ENCODE peak calls at places on chromosomes 5 and 9, in five cellular contexts. One of them, this sample, is unnamed.

GRCh38 chr5:134611515-134611914 is 21.1 kb downstream of the SAR1B start:
- DNase-seq in HepG2: no peak
- DNase-seq in K562: no peak
- DNase-seq in SK-N-SH: no peak
- DNase-seq in GM12878: no peak
- DNase-seq in this sample: no peak

GRCh38 chr5:153147891-153148623 is 342.4 kb upstream of the GRIA1 start:
- DNase-seq in HepG2: peak
- DNase-seq in K562: no peak
- DNase-seq in SK-N-SH: peak
- DNase-seq in GM12878: no peak
- DNase-seq in this sample: peak

GRCh38 chr5:37533851-37534250 is 154.7 kb downstream of the WDR70 start:
- DNase-seq in HepG2: no peak
- DNase-seq in K562: no peak
- DNase-seq in SK-N-SH: no peak
- DNase-seq in GM12878: no peak
- DNase-seq in this sample: no peak

GRCh38 chr5:35317586-35317985 is 87.3 kb upstream of the PRLR start:
- DNase-seq in HepG2: no peak
- DNase-seq in K562: no peak
- DNase-seq in SK-N-SH: no peak
- DNase-seq in GM12878: no peak
- DNase-seq in this sample: no peak

GRCh38 chr9:116007824-116008223 is 145.8 kb upstream of the PAPPA start:
- DNase-seq in HepG2: no peak
- DNase-seq in K562: no peak
- DNase-seq in SK-N-SH: no peak
- DNase-seq in GM12878: no peak
- DNase-seq in this sample: no peak

GRCh38 chr9:112127281-112127680 is 47.8 kb downstream of the SUSD1 start:
- DNase-seq in HepG2: peak
- DNase-seq in K562: no peak
- DNase-seq in SK-N-SH: no peak
- DNase-seq in GM12878: no peak
- DNase-seq in this sample: no peak

GRCh38 chr5:78527054-78527884 is 121.3 kb downstream of the LHFPL2 start:
- DNase-seq in HepG2: no peak
- DNase-seq in K562: peak
- DNase-seq in SK-N-SH: no peak
- DNase-seq in GM12878: no peak
- DNase-seq in this sample: no peak

GRCh38 chr9:123722378-123722777 is 207.5 kb downstream of the DENND1A start:
- DNase-seq in HepG2: no peak
- DNase-seq in K562: no peak
- DNase-seq in SK-N-SH: no peak
- DNase-seq in GM12878: no peak
- DNase-seq in this sample: no peak

GRCh38 chr5:79689541-79690466 is at the start of gene CMYA5:
- DNase-seq in HepG2: no peak
- DNase-seq in K562: no peak
- DNase-seq in SK-N-SH: no peak
- DNase-seq in GM12878: no peak
- DNase-seq in this sample: no peak

GRCh38 chr9:2729003-2729402 is 11.7 kb downstream of the KCNV2 start:
- DNase-seq in HepG2: no peak
- DNase-seq in K562: no peak
- DNase-seq in SK-N-SH: no peak
- DNase-seq in GM12878: no peak
- DNase-seq in this sample: no peak

GRCh38 chr9:14424323-14424722 is 110.4 kb upstream of the NFIB start:
- DNase-seq in HepG2: no peak
- DNase-seq in K562: no peak
- DNase-seq in SK-N-SH: no peak
- DNase-seq in GM12878: no peak
- DNase-seq in this sample: no peak

GRCh38 chr9:19720374-19720773 is 68.5 kb downstream of the SLC24A2 start:
- DNase-seq in HepG2: peak
- DNase-seq in K562: no peak
- DNase-seq in SK-N-SH: no peak
- DNase-seq in GM12878: no peak
- DNase-seq in this sample: peak

GRCh38 chr5:138752341-138752950 is 779 bp upstream of the CTNNA1 start:
- DNase-seq in HepG2: peak
- DNase-seq in K562: peak
- DNase-seq in SK-N-SH: no peak
- DNase-seq in GM12878: no peak
- DNase-seq in this sample: peak

GRCh38 chr5:174376056-174376455 is 330.6 kb downstream of the NSG2 start:
- DNase-seq in HepG2: no peak
- DNase-seq in K562: no peak
- DNase-seq in SK-N-SH: no peak
- DNase-seq in GM12878: no peak
- DNase-seq in this sample: no peak

GRCh38 chr5:33612386-33612785 is 171.6 kb downstream of the TARS1 start:
- DNase-seq in HepG2: no peak
- DNase-seq in K562: no peak
- DNase-seq in SK-N-SH: no peak
- DNase-seq in GM12878: no peak
- DNase-seq in this sample: no peak

GRCh38 chr5:33614039-33614438 is 173.3 kb downstream of the TARS1 start:
- DNase-seq in HepG2: no peak
- DNase-seq in K562: no peak
- DNase-seq in SK-N-SH: no peak
- DNase-seq in GM12878: no peak
- DNase-seq in this sample: no peak

GRCh38 chr5:33608476-33609026 is 167.8 kb downstream of the TARS1 start:
- DNase-seq in HepG2: no peak
- DNase-seq in K562: no peak
- DNase-seq in SK-N-SH: peak
- DNase-seq in GM12878: no peak
- DNase-seq in this sample: no peak

DNA sequence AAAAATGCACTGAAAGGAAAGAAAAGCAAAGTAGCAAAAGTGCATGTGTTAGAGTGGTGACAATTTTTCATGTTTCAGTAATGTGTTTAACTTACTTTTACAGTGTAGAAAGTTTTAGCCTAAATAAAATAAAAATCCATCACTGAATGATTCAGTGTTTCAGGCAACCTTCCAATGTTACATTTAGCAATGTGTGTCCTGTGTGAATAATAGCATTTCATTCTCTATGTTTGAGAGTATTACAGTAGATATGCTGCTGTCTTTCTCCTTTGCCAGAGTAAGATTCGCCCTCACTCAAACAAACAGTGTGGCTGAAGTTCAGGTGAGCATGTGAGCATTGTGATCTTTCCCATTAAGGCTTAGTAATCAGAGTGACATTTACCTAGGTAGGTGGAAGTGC is 171.1 kb downstream of the TARS1 start:
- DNase-seq in HepG2: no peak
- DNase-seq in K562: no peak
- DNase-seq in SK-N-SH: no peak
- DNase-seq in GM12878: no peak
- DNase-seq in this sample: no peak
- TF ChIP-seq FOXM1 in HepG2: no peak
- TF ChIP-seq FOXM1 in K562: no peak
- TF ChIP-seq FOXM1 in SK-N-SH: no peak
- TF ChIP-seq FOXM1 in GM12878: no peak
- TF ChIP-seq FOXM1 in this sample: no peak

DNA sequence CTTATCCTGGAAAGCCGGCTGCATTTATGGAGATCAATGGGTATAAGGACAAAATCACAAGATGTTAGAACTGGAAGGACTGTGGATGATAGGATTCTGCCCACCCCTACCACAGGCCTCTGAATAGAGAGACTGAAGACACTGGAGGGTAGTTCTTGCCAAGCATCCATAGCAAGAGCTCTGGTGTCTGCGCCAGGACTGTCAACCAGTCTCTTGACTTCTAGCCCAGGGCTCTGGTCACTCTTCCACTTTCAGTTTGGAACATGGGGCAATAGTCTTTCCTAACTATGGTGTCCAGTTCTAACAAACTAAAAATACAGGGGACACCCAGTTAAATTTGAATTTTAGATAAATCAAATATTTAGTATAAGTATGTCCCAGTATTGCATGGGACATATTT is 23.4 kb downstream of the LARP1 start:
- DNase-seq in HepG2: no peak
- DNase-seq in K562: no peak
- DNase-seq in SK-N-SH: no peak
- DNase-seq in GM12878: no peak
- DNase-seq in this sample: no peak
- TF ChIP-seq FOXM1 in HepG2: no peak
- TF ChIP-seq FOXM1 in K562: no peak
- TF ChIP-seq FOXM1 in SK-N-SH: no peak
- TF ChIP-seq FOXM1 in GM12878: no peak
- TF ChIP-seq FOXM1 in this sample: no peak

GRCh38 chr5:9151671-9152427 is 394.0 kb downstream of the SEMA5A start:
- DNase-seq in HepG2: no peak
- DNase-seq in K562: no peak
- DNase-seq in SK-N-SH: no peak
- DNase-seq in GM12878: no peak
- DNase-seq in this sample: no peak

GRCh38 chr5:9157020-9157419 is 388.9 kb downstream of the SEMA5A start:
- DNase-seq in HepG2: no peak
- DNase-seq in K562: no peak
- DNase-seq in SK-N-SH: no peak
- DNase-seq in GM12878: no peak
- DNase-seq in this sample: no peak

GRCh38 chr5:9160747-9161146 is 385.1 kb downstream of the SEMA5A start:
- DNase-seq in HepG2: no peak
- DNase-seq in K562: no peak
- DNase-seq in SK-N-SH: no peak
- DNase-seq in GM12878: no peak
- DNase-seq in this sample: no peak

GRCh38 chr5:9156282-9156681 is 389.6 kb downstream of the SEMA5A start:
- DNase-seq in HepG2: no peak
- DNase-seq in K562: no peak
- DNase-seq in SK-N-SH: peak
- DNase-seq in GM12878: no peak
- DNase-seq in this sample: no peak
- TF ChIP-seq FOXM1 in HepG2: no peak
- TF ChIP-seq FOXM1 in K562: no peak
- TF ChIP-seq FOXM1 in SK-N-SH: no peak
- TF ChIP-seq FOXM1 in GM12878: no peak
- TF ChIP-seq FOXM1 in this sample: no peak

GRCh38 chr9:69762527-69762926 is 2.7 kb upstream of the PTAR1 start:
- DNase-seq in HepG2: no peak
- DNase-seq in K562: no peak
- DNase-seq in SK-N-SH: no peak
- DNase-seq in GM12878: no peak
- DNase-seq in this sample: no peak

GRCh38 chr9:69758001-69758730 is 1.6 kb downstream of the PTAR1 start:
- DNase-seq in HepG2: no peak
- DNase-seq in K562: no peak
- DNase-seq in SK-N-SH: no peak
- DNase-seq in GM12878: no peak
- DNase-seq in this sample: no peak

GRCh38 chr9:69759478-69760277 is at the start of gene PTAR1:
- DNase-seq in HepG2: peak
- DNase-seq in K562: peak
- DNase-seq in SK-N-SH: peak
- DNase-seq in GM12878: peak
- DNase-seq in this sample: peak

GRCh38 chr9:69760278-69760610 is 433 bp upstream of the PTAR1 start:
- DNase-seq in HepG2: no peak
- DNase-seq in K562: no peak
- DNase-seq in SK-N-SH: no peak
- DNase-seq in GM12878: no peak
- DNase-seq in this sample: no peak

DNA sequence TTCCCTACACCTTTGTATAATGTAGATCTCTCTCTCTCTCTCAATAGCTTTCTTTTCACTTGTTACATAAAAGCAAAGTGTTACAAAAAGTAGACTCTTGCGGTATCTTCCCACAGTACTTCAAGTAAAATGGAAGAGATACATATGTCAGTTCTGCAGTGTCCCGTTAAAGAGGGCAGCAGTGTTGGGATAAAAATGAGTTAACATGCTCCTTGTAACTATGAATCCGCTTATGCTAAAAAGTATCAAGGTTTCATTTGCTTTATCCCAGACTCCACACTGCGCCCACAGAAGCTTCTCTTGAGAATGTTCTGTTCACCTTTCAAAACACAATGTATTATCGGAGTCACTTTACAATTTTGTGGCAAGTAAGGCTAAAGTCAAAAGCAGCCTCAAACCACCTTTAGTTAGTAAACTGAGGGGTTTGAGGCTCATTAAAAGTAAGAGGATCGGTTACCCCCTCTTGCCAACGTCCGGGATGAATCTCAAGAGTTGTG is 782 bp downstream of the PTAR1 start:
- DNase-seq in HepG2: no peak
- DNase-seq in K562: no peak
- DNase-seq in SK-N-SH: no peak
- DNase-seq in GM12878: no peak
- DNase-seq in this sample: no peak
- TF ChIP-seq FOXM1 in HepG2: no peak
- TF ChIP-seq FOXM1 in K562: no peak
- TF ChIP-seq FOXM1 in SK-N-SH: no peak
- TF ChIP-seq FOXM1 in GM12878: no peak
- TF ChIP-seq FOXM1 in this sample: no peak

DNA sequence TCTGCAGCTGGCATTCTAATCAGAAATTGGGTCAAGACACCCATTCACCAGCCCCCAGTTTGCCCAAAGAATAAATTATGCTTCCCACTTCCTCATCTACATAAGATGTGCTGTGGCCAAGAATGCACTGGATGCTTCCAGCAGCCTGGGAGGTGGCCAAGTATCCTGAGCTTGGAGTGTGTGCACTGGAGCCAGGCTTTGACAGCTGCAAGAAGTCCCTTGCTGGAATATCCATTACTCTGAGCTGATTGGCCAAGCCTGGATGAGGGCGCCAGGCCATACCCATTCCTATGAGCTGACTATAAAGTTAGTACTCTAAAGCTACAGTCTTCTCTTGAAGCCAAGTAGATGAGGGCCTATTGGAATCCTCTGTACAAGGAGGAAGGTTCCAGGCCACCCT is 668.8 kb downstream of the ACTL7B start:
- DNase-seq in HepG2: no peak
- DNase-seq in K562: no peak
- DNase-seq in SK-N-SH: no peak
- DNase-seq in GM12878: no peak
- DNase-seq in this sample: no peak
- TF ChIP-seq FOXM1 in HepG2: no peak
- TF ChIP-seq FOXM1 in K562: no peak
- TF ChIP-seq FOXM1 in SK-N-SH: no peak
- TF ChIP-seq FOXM1 in GM12878: no peak
- TF ChIP-seq FOXM1 in this sample: no peak

GRCh38 chr9:119963258-119963797 is 594.1 kb upstream of the BRINP1 start:
- DNase-seq in HepG2: no peak
- DNase-seq in K562: no peak
- DNase-seq in SK-N-SH: peak
- DNase-seq in GM12878: no peak
- DNase-seq in this sample: no peak
- TF ChIP-seq FOXM1 in HepG2: no peak
- TF ChIP-seq FOXM1 in K562: no peak
- TF ChIP-seq FOXM1 in SK-N-SH: no peak
- TF ChIP-seq FOXM1 in GM12878: no peak
- TF ChIP-seq FOXM1 in this sample: no peak

GRCh38 chr9:81239388-81239787 is 450.0 kb downstream of the TLE1 start:
- DNase-seq in HepG2: no peak
- DNase-seq in K562: no peak
- DNase-seq in SK-N-SH: no peak
- DNase-seq in GM12878: no peak
- DNase-seq in this sample: no peak
- TF ChIP-seq FOXM1 in HepG2: no peak
- TF ChIP-seq FOXM1 in K562: no peak
- TF ChIP-seq FOXM1 in SK-N-SH: no peak
- TF ChIP-seq FOXM1 in GM12878: no peak
- TF ChIP-seq FOXM1 in this sample: no peak